ENCODE peak calls at places on chromosome X, in seven cellular contexts. U is brain microvascular endothelial cell, R is SK-N-MC, W is AG09309, Z is A549, E is body of pancreas, M is cardiac fibroblast. Q is an unnamed sample.
A peak's percentile ranks its signal among the peaks of the same experiment; 100 is the strongest.

GRCh38 chrX:12007881-12008280 is 130.4 kb upstream of the FRMPD4 start:
- DNase-seq in U (peak; percentile 76), R (no peak), W (peak; percentile 40), Z (peak; percentile 68), E (no peak), M (peak; percentile 86), Q (peak; percentile 4)

GRCh38 chrX:94065091-94065490 is 391.1 kb downstream of the FAM133A start:
- DNase-seq in U (no peak), R (no peak), W (no peak), Z (no peak), E (no peak), M (no peak), Q (no peak)

GRCh38 chrX:703466-704210 is 73.0 kb downstream of the SHOX start:
- DNase-seq in U (no peak), R (no peak), W (no peak), Z (no peak), E (no peak), M (peak; percentile 12), Q (no peak)

GRCh38 chrX:27391601-27392000 is 71.5 kb downstream of the PPP4R3C start:
- DNase-seq in U (peak; percentile 0), R (no peak), W (no peak), Z (no peak), E (no peak), M (peak; percentile 8), Q (no peak)

GRCh38 chrX:79623098-79623762 is 256.1 kb upstream of the ITM2A start:
- DNase-seq in U (no peak), R (no peak), W (no peak), Z (no peak), E (no peak), M (no peak), Q (peak; percentile 9)

GRCh38 chrX:24494544-24495113 is 29.5 kb downstream of the PDK3 start:
- DNase-seq in U (peak; percentile 58), R (peak; percentile 32), W (peak; percentile 41), Z (peak; percentile 74), E (peak; percentile 37), M (peak; percentile 74), Q (no peak)

GRCh38 chrX:109847257-109848187 is 114.5 kb upstream of the ACSL4 start:
- DNase-seq in U (peak; percentile 27), R (no peak), W (peak; percentile 81), Z (peak; percentile 62), E (no peak), M (peak; percentile 86), Q (no peak)

GRCh38 chrX:50905334-50905733 is 5.2 kb upstream of the BMP15 start:
- DNase-seq in U (no peak), R (no peak), W (no peak), Z (peak; percentile 3), E (no peak), M (peak; percentile 0), Q (peak; percentile 0)

GRCh38 chrX:153769865-153770605 is 6.0 kb downstream of the PLXNB3 start:
- DNase-seq in U (no peak), R (no peak), W (no peak), Z (no peak), E (no peak), M (no peak), Q (peak; percentile 0)

GRCh38 chrX:119726900-119727555 is 31.4 kb upstream of the SOWAHD start:
- DNase-seq in U (no peak), R (no peak), W (no peak), Z (no peak), E (no peak), M (no peak), Q (peak; percentile 23)

GRCh38 chrX:39857780-39858179 is 240.0 kb downstream of the BCOR start:
- DNase-seq in U (no peak), R (no peak), W (no peak), Z (no peak), E (no peak), M (no peak), Q (peak; percentile 45)

GRCh38 chrX:685120-686032 is 54.8 kb downstream of the SHOX start:
- DNase-seq in U (no peak), R (no peak), W (no peak), Z (no peak), E (no peak), M (no peak), Q (no peak)

GRCh38 chrX:13764284-13764683 is 29.7 kb downstream of the OFD1 start:
- DNase-seq in U (no peak), R (no peak), W (no peak), Z (no peak), E (no peak), M (no peak), Q (no peak)

GRCh38 chrX:154443479-154443910 is 446 bp upstream of the FAM50A start:
- DNase-seq in U (no peak), R (no peak), W (no peak), Z (no peak), E (no peak), M (no peak), Q (no peak)

GRCh38 chrX:121987163-121987562 is 939.8 kb downstream of the GLUD2 start:
- DNase-seq in U (no peak), R (peak; percentile 42), W (peak; percentile 39), Z (no peak), E (no peak), M (peak; percentile 47), Q (no peak)

GRCh38 chrX:118254611-118255010 is 91.3 kb upstream of the WDR44 start:
- DNase-seq in U (peak; percentile 63), R (peak; percentile 58), W (no peak), Z (peak; percentile 50), E (peak; percentile 59), M (peak; percentile 65), Q (peak; percentile 61)

GRCh38 chrX:53481093-53481492 is 46.9 kb upstream of the HSD17B10 start:
- DNase-seq in U (no peak), R (no peak), W (no peak), Z (peak; percentile 17), E (peak; percentile 12), M (no peak), Q (peak; percentile 2)

GRCh38 chrX:44935172-44935571 is 62.2 kb downstream of the KDM6A start:
- DNase-seq in U (no peak), R (no peak), W (no peak), Z (no peak), E (no peak), M (no peak), Q (no peak)

GRCh38 chrX:108071578-108071977 is 19.8 kb downstream of the PSMD10 start:
- DNase-seq in U (no peak), R (no peak), W (no peak), Z (no peak), E (no peak), M (peak; percentile 23), Q (no peak)

GRCh38 chrX:45164021-45164621 is 36.6 kb downstream of the DIPK2B start:
- DNase-seq in U (no peak), R (no peak), W (no peak), Z (no peak), E (peak; percentile 49), M (no peak), Q (no peak)

DNA sequence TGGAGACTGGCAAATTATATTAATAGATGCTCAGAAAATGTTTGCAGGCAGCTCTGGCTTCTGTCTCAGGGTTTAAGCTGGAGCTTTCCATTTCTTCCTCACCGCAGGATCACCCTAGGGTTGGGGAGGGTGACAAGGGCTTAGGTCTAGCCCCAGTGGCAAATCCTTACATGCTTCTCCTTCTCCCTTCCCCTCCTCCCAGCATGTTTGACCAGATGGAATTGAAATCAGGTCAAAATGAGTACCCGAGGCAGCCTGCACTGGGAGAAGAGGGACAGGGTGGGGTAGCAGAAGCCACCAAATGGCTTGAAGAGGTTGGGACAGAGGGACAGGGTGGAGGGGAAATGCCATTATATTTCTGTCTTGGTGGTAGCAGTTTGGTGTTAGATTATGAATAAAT is 1.6 kb downstream of the TMEM35A start:
- DNase-seq in U (no peak), R (no peak), W (no peak), Z (no peak), E (no peak), M (no peak), Q (no peak)
- H3K4me3 ChIP-seq in U (no peak overlapping the region), R (no peak overlapping the region), W (no peak overlapping the region), Z (no peak overlapping the region), E (no peak overlapping the region), M (no peak overlapping the region), Q (no peak overlapping the region)

GRCh38 chrX:112901821-112902732 is 61.4 kb upstream of the AMOT start:
- DNase-seq in U (no peak), R (no peak), W (no peak), Z (no peak), E (no peak), M (no peak), Q (no peak)
- H3K4me3 ChIP-seq in U (no peak overlapping the region), R (no peak overlapping the region), W (no peak overlapping the region), Z (no peak overlapping the region), E (no peak overlapping the region), M (no peak overlapping the region), Q (no peak overlapping the region)

GRCh38 chrX:57447856-57448255 is 144.0 kb upstream of the ZXDB start:
- DNase-seq in U (no peak), R (no peak), W (no peak), Z (no peak), E (no peak), M (peak; percentile 43), Q (no peak)

GRCh38 chrX:57453901-57454300 is 137.9 kb upstream of the ZXDB start:
- DNase-seq in U (no peak), R (no peak), W (no peak), Z (peak; percentile 37), E (no peak), M (peak; percentile 48), Q (peak; percentile 57)

DNA sequence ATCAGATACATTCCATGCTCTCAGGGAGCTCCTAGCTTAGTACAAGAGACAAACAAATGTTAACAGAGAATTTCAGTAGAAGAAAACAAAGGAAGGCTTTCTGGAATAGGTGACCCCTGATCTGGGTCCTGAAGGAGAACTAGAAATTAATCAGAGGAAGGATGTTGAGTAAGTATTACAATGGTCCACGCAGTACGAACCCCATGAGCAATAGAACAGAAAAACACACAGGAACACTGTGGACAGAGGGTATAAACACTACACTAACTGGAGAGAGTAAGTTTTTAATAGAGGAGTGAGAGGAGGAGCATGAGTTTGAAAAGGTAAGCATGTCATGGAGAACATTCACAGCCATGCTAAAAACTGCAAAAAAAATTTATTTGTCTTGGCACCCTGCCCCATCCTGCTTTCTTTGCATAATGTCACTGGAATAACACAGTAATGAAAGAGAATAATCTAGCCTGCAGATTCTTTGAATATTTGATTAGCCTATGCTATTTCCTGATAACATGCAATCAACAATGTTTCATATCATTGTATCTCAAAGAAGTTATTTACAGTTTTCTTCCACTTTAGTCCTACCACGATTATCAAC is 140.3 kb upstream of the ZXDB start:
- DNase-seq in U (no peak), R (no peak), W (no peak), Z (no peak), E (no peak), M (peak; percentile 15), Q (no peak)
- H3K4me3 ChIP-seq in U (no peak overlapping the region), R (no peak overlapping the region), W (no peak overlapping the region), Z (no peak overlapping the region), E (no peak overlapping the region), M (no peak overlapping the region), Q (no peak overlapping the region)

GRCh38 chrX:37677243-37677642 is 8.3 kb upstream of the XK start:
- DNase-seq in U (no peak), R (no peak), W (no peak), Z (no peak), E (no peak), M (no peak), Q (no peak)

GRCh38 chrX:37679888-37680287 is 5.7 kb upstream of the XK start:
- DNase-seq in U (no peak), R (no peak), W (no peak), Z (no peak), E (no peak), M (no peak), Q (no peak)

GRCh38 chrX:37679230-37679629 is 6.4 kb upstream of the XK start:
- DNase-seq in U (no peak), R (no peak), W (no peak), Z (no peak), E (no peak), M (no peak), Q (no peak)

GRCh38 chrX:37678574-37678973 is 7.0 kb upstream of the XK start:
- DNase-seq in U (no peak), R (no peak), W (no peak), Z (no peak), E (no peak), M (no peak), Q (no peak)

GRCh38 chrX:37677765-37678164 is 7.8 kb upstream of the XK start:
- DNase-seq in U (no peak), R (no peak), W (no peak), Z (no peak), E (no peak), M (no peak), Q (peak; percentile 13)
- H3K4me3 ChIP-seq in U (no peak overlapping the region), R (no peak overlapping the region), W (no peak overlapping the region), Z (no peak overlapping the region), E (no peak overlapping the region), M (no peak overlapping the region), Q (no peak overlapping the region)